ENCODE peak calls at places on chromosomes 4 and X, in four cellular contexts. One of them, this sample, is unnamed.

GRCh38 chrX:150514462-150514861 is 54.0 kb upstream of the MTM1 start:
- DNase-seq in small intestine: no peak
- DNase-seq in RWPE1: no peak
- DNase-seq in C1 segment of cervical spinal cord: no peak
- DNase-seq in this sample: no peak

GRCh38 chrX:41273638-41274037 is 60.3 kb upstream of the DDX3X start:
- DNase-seq in RWPE1: no peak
- DNase-seq in C1 segment of cervical spinal cord: no peak
- DNase-seq in small intestine: no peak
- DNase-seq in this sample: no peak

GRCh38 chr4:87410157-87410556 is 12.2 kb upstream of the NUDT9 start:
- DNase-seq in C1 segment of cervical spinal cord: no peak
- DNase-seq in small intestine: no peak
- DNase-seq in RWPE1: no peak
- DNase-seq in this sample: no peak

GRCh38 chr4:182447938-182448280 is 204.7 kb downstream of the TENM3 start:
- DNase-seq in RWPE1: no peak
- DNase-seq in C1 segment of cervical spinal cord: peak; percentile 42
- DNase-seq in small intestine: no peak
- DNase-seq in this sample: peak; percentile 5

GRCh38 chr4:188704288-188704687 is 565.0 kb downstream of the TRIML1 start:
- DNase-seq in small intestine: no peak
- DNase-seq in RWPE1: no peak
- DNase-seq in C1 segment of cervical spinal cord: no peak
- DNase-seq in this sample: no peak

GRCh38 chr4:169707958-169708643 is 49.6 kb downstream of the HPF1 start:
- DNase-seq in small intestine: no peak
- DNase-seq in RWPE1: no peak
- DNase-seq in C1 segment of cervical spinal cord: no peak
- DNase-seq in this sample: no peak

GRCh38 chrX:21800344-21800770 is 39.1 kb upstream of the MBTPS2 start:
- DNase-seq in small intestine: no peak
- DNase-seq in RWPE1: no peak
- DNase-seq in C1 segment of cervical spinal cord: no peak
- DNase-seq in this sample: no peak

GRCh38 chr4:37675587-37676290 is 10.4 kb downstream of the RELL1 start:
- DNase-seq in RWPE1: no peak
- DNase-seq in small intestine: peak; percentile 83
- DNase-seq in C1 segment of cervical spinal cord: no peak
- DNase-seq in this sample: no peak

GRCh38 chrX:46180258-46180687 is 364.9 kb downstream of the ZNF674 start:
- DNase-seq in small intestine: peak; percentile 35
- DNase-seq in RWPE1: no peak
- DNase-seq in C1 segment of cervical spinal cord: no peak
- DNase-seq in this sample: no peak

GRCh38 chr4:166501941-166502382 is 628.9 kb downstream of the TLL1 start:
- DNase-seq in C1 segment of cervical spinal cord: no peak
- DNase-seq in RWPE1: peak; percentile 2
- DNase-seq in small intestine: no peak
- DNase-seq in this sample: peak; percentile 35

GRCh38 chrX:40064055-40064597 is 33.6 kb downstream of the BCOR start:
- DNase-seq in RWPE1: no peak
- DNase-seq in small intestine: no peak
- DNase-seq in C1 segment of cervical spinal cord: no peak
- DNase-seq in this sample: no peak

GRCh38 chr4:113905301-113905700 is 74.1 kb downstream of the ARSJ start:
- DNase-seq in small intestine: no peak
- DNase-seq in RWPE1: no peak
- DNase-seq in C1 segment of cervical spinal cord: no peak
- DNase-seq in this sample: no peak

GRCh38 chrX:52082578-52082977 is 13.6 kb upstream of the MAGED4B start:
- DNase-seq in C1 segment of cervical spinal cord: no peak
- DNase-seq in RWPE1: no peak
- DNase-seq in small intestine: no peak
- DNase-seq in this sample: no peak

GRCh38 chr4:152936446-152937279 is 540 bp downstream of the FHDC1 start:
- DNase-seq in small intestine: peak; percentile 44
- DNase-seq in RWPE1: peak; percentile 44
- DNase-seq in C1 segment of cervical spinal cord: peak; percentile 31
- DNase-seq in this sample: peak; percentile 44

GRCh38 chr4:156390599-156391296 is 437.1 kb upstream of the CTSO start:
- DNase-seq in RWPE1: no peak
- DNase-seq in C1 segment of cervical spinal cord: no peak
- DNase-seq in small intestine: no peak
- DNase-seq in this sample: no peak

GRCh38 chr4:172393220-172393619 is 580.0 kb downstream of the GALNTL6 start:
- DNase-seq in C1 segment of cervical spinal cord: no peak
- DNase-seq in RWPE1: no peak
- DNase-seq in small intestine: no peak
- DNase-seq in this sample: no peak

GRCh38 chrX:101759000-101759399 is 99.3 kb upstream of the ARMCX2 start:
- DNase-seq in RWPE1: peak; percentile 2
- DNase-seq in small intestine: peak; percentile 16
- DNase-seq in C1 segment of cervical spinal cord: no peak
- DNase-seq in this sample: peak; percentile 46

GRCh38 chr4:156182269-156182668 is 228.6 kb upstream of the CTSO start:
- DNase-seq in RWPE1: no peak
- DNase-seq in C1 segment of cervical spinal cord: no peak
- DNase-seq in small intestine: no peak
- DNase-seq in this sample: no peak

GRCh38 chr4:137700072-137700471 is 167.8 kb upstream of the PCDH18 start:
- DNase-seq in C1 segment of cervical spinal cord: no peak
- DNase-seq in small intestine: no peak
- DNase-seq in RWPE1: no peak
- DNase-seq in this sample: no peak

GRCh38 chr4:1501754-1502500 is 95.7 kb upstream of the NKX1-1 start:
- DNase-seq in RWPE1: no peak
- DNase-seq in small intestine: no peak
- DNase-seq in C1 segment of cervical spinal cord: no peak
- DNase-seq in this sample: no peak

GRCh38 chrX:69016220-69016941 is 148.9 kb downstream of the PJA1 start:
- DNase-seq in RWPE1: no peak
- DNase-seq in small intestine: peak; percentile 5
- DNase-seq in C1 segment of cervical spinal cord: no peak
- DNase-seq in this sample: peak; percentile 3

GRCh38 chrX:153708415-153708814 is 15.8 kb downstream of the BCAP31 start:
- DNase-seq in RWPE1: peak; percentile 68
- DNase-seq in small intestine: peak; percentile 90
- DNase-seq in C1 segment of cervical spinal cord: peak; percentile 26
- DNase-seq in this sample: peak; percentile 68

GRCh38 chr4:186724048-186724860 is 598 bp upstream of the FAT1 start:
- DNase-seq in C1 segment of cervical spinal cord: peak; percentile 36
- DNase-seq in RWPE1: peak; percentile 30
- DNase-seq in small intestine: peak; percentile 53
- DNase-seq in this sample: peak; percentile 17

GRCh38 chrX:27444093-27444908 is 18.8 kb downstream of the PPP4R3C start:
- DNase-seq in C1 segment of cervical spinal cord: no peak
- DNase-seq in RWPE1: no peak
- DNase-seq in small intestine: no peak
- DNase-seq in this sample: no peak

GRCh38 chrX:80432863-80433262 is 12.6 kb downstream of the TENT5D start:
- DNase-seq in RWPE1: no peak
- DNase-seq in C1 segment of cervical spinal cord: no peak
- DNase-seq in small intestine: no peak
- DNase-seq in this sample: no peak

GRCh38 chr4:185738038-185738552 is 73.9 kb downstream of the SORBS2 start:
- DNase-seq in C1 segment of cervical spinal cord: no peak
- DNase-seq in small intestine: no peak
- DNase-seq in RWPE1: no peak
- DNase-seq in this sample: no peak

GRCh38 chr4:131006388-131006787 is 1910.4 kb downstream of the C4orf33 start:
- DNase-seq in small intestine: no peak
- DNase-seq in C1 segment of cervical spinal cord: no peak
- DNase-seq in RWPE1: no peak
- DNase-seq in this sample: no peak

GRCh38 chrX:51917600-51917999 is 24.2 kb downstream of the MAGED1 start:
- DNase-seq in RWPE1: no peak
- DNase-seq in C1 segment of cervical spinal cord: no peak
- DNase-seq in small intestine: no peak
- DNase-seq in this sample: no peak

GRCh38 chr4:82555279-82555678 is 6.5 kb downstream of the TMEM150C start:
- DNase-seq in RWPE1: no peak
- DNase-seq in C1 segment of cervical spinal cord: no peak
- DNase-seq in small intestine: no peak
- DNase-seq in this sample: no peak

GRCh38 chrX:22445880-22446279 is 173.2 kb downstream of the CBLL2 start:
- DNase-seq in small intestine: no peak
- DNase-seq in RWPE1: no peak
- DNase-seq in C1 segment of cervical spinal cord: no peak
- DNase-seq in this sample: no peak